ENCODE peak calls at places on chromosomes 2 and 18, in seven cellular contexts. X is SK-N-SH, R is spleen, H is breast epithelium, F is vagina, T is Panc1, C is prostate gland. S is an unnamed sample.

GRCh38 chr2:233210843-233211600 is 40.5 kb upstream of the ATG16L1 start:
- DNase-seq in R (peak; percentile 78), T (peak; percentile 18), C (peak; percentile 74), H (peak; percentile 91), F (no peak), X (no peak), S (peak; percentile 63)

GRCh38 chr2:230067990-230068657 is 600 bp downstream of the SLC16A14 start:
- DNase-seq in T (no peak), C (peak; percentile 44), F (no peak), X (peak; percentile 82), H (no peak), R (peak; percentile 92), S (peak; percentile 53)

GRCh38 chr2:105782646-105783045 is 37.9 kb downstream of the NCK2 start:
- DNase-seq in T (no peak), X (no peak), R (no peak), C (no peak), H (no peak), F (no peak), S (no peak)

GRCh38 chr2:216083464-216084279 is 2.0 kb downstream of the TMEM169 start:
- DNase-seq in H (no peak), X (peak; percentile 57), F (no peak), T (no peak), R (no peak), C (no peak), S (no peak)

GRCh38 chr2:235001237-235002133 is 49.7 kb downstream of the SH3BP4 start:
- DNase-seq in R (no peak), C (no peak), T (no peak), H (no peak), F (no peak), X (peak; percentile 68), S (peak; percentile 52)

GRCh38 chr18:30858562-30858961 is 184.0 kb downstream of the DSC3 start:
- DNase-seq in T (no peak), R (no peak), H (no peak), F (no peak), X (no peak), C (no peak), S (no peak)

GRCh38 chr2:239910851-239911629 is 114.1 kb downstream of the NDUFA10 start:
- DNase-seq in T (no peak), C (no peak), X (no peak), H (no peak), R (peak; percentile 86), F (peak; percentile 81), S (no peak)

GRCh38 chr2:18819566-18819965 is 230.2 kb upstream of the NT5C1B start:
- DNase-seq in H (no peak), T (no peak), R (no peak), C (no peak), F (no peak), X (no peak), S (no peak)

GRCh38 chr2:164869420-164869772 is 27.8 kb upstream of the COBLL1 start:
- DNase-seq in F (no peak), C (no peak), X (no peak), H (no peak), T (no peak), R (no peak), S (no peak)

GRCh38 chr2:237669129-237669627 is 41.8 kb downstream of the LRRFIP1 start:
- DNase-seq in H (no peak), X (no peak), R (no peak), T (no peak), F (no peak), C (no peak), S (no peak)

GRCh38 chr2:191677091-191677645 is 768 bp upstream of the NABP1 start:
- DNase-seq in X (peak; percentile 31), H (no peak), T (no peak), R (no peak), F (no peak), C (no peak), S (peak; percentile 30)

GRCh38 chr2:44751754-44752479 is 189.6 kb upstream of the SIX3 start:
- DNase-seq in C (no peak), H (no peak), T (no peak), F (no peak), R (no peak), X (no peak), S (no peak)

GRCh38 chr2:210561482-210561881 is 5.1 kb downstream of the CPS1 start:
- DNase-seq in C (no peak), H (no peak), T (no peak), R (no peak), F (no peak), X (no peak), S (no peak)

GRCh38 chr18:22346342-22346967 is 71.3 kb downstream of the CTAGE1 start:
- DNase-seq in C (peak; percentile 28), R (no peak), X (no peak), H (no peak), T (no peak), F (no peak), S (peak; percentile 81)

GRCh38 chr2:84970266-84970955 is 550 bp upstream of the KCMF1 start:
- DNase-seq in F (no peak), T (no peak), C (peak; percentile 51), R (peak; percentile 95), H (peak; percentile 52), X (peak; percentile 85), S (peak; percentile 74)

GRCh38 chr2:241890524-241891235 is 21.2 kb downstream of the RTP5 start:
- DNase-seq in H (peak; percentile 85), X (no peak), F (no peak), R (no peak), T (no peak), C (peak; percentile 82), S (no peak)

GRCh38 chr2:235234711-235235110 is 259.1 kb upstream of the AGAP1 start:
- DNase-seq in C (no peak), H (no peak), R (no peak), T (no peak), F (no peak), X (no peak), S (no peak)

GRCh38 chr2:151097930-151098329 is 163.7 kb downstream of the RBM43 start:
- DNase-seq in R (no peak), T (no peak), H (no peak), X (no peak), F (no peak), C (no peak), S (no peak)

GRCh38 chr2:182594286-182594685 is 121.8 kb upstream of the DNAJC10 start:
- DNase-seq in X (no peak), F (no peak), T (no peak), H (no peak), R (no peak), C (no peak), S (no peak)

GRCh38 chr2:230885467-230886130 is 20.9 kb downstream of the ITM2C start:
- DNase-seq in C (no peak), X (peak; percentile 83), H (no peak), R (peak; percentile 76), F (no peak), T (no peak), S (no peak)

GRCh38 chr2:49714433-49714832 is 560.1 kb upstream of the FSHR start:
- DNase-seq in X (no peak), C (no peak), T (no peak), F (no peak), R (no peak), H (no peak), S (no peak)

GRCh38 chr18:23805898-23806297 is 116.6 kb downstream of the LAMA3 start:
- DNase-seq in F (no peak), T (no peak), H (no peak), R (no peak), X (no peak), C (no peak), S (no peak)

GRCh38 chr2:37389984-37390765 is 45.7 kb downstream of the QPCT start:
- DNase-seq in R (no peak), T (no peak), F (no peak), H (no peak), C (no peak), X (no peak), S (peak; percentile 28)

GRCh38 chr2:132547089-132547687 is 122.8 kb downstream of the LYPD1 start:
- DNase-seq in T (peak; percentile 32), C (peak; percentile 79), H (peak; percentile 56), R (no peak), F (no peak), X (peak; percentile 64), S (peak; percentile 69)

DNA sequence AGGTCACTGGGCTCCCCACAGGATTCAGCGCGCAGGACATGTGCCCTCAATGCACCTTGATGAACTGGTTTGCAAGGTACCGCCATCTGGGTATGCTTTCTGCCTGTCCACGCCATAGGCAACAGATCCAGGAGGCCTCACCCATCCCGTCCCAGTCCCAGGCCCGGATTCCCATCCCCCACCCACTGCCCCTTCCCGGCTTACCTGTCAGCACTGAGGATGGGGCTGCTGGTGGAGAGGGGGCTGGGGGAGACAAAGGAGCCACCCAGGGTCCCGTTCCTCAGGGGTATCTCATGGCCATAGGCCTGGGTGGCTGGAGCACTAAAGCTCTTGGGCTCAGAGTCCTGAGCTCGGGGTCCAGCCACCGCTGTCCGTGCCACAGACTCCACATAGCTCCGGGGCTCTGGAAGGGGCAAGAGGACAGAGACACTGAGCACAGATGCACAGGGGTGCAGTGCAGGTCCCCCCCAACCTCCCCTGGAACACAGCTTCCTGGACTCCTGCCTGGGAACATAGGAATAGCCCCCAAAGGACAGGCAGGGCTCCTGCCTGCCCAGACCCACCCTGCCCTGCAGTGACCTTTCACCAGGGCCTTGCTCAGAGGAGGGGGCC is 181.2 kb downstream of the TNS1 start:
- DNase-seq in X (no peak), H (no peak), T (no peak), F (no peak), R (no peak), C (no peak), S (no peak)
- H3K4me1 ChIP-seq in X (no peaks in the 10 kb centered on the region), H (peaks cover 8% of the 10 kb centered on the region), T (no peaks in the 10 kb centered on the region), F (peaks cover 45% of the 10 kb centered on the region), R (peaks cover 74% of the 10 kb centered on the region), C (no peaks in the 10 kb centered on the region), S (peaks cover 28% of the 10 kb centered on the region)

DNA sequence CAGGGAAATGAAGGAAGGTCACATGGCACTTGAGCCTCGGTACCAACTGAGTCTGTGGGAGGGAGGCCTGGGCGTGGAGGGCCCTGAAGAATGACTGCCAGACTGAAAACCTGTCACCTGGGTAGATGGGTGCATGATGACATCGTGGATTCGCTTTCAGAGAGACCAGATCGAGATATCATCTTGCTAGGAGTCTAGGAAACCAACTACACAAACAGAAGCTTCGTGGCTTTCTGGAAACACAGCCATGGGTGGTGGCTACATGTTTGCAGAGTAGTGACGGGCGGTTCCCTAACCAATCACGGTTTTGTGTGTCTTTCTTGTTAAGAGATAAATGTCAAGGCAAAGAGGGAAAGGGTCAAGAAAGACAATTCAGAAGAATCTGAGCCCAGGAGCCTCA is 155.0 kb downstream of the EIPR1 start:
- DNase-seq in F (no peak), T (no peak), R (no peak), X (no peak), C (no peak), H (peak; percentile 70), S (no peak)
- H3K4me3 ChIP-seq in F (no peak overlapping the region), T (no peak overlapping the region), R (no peak overlapping the region), X (no peak overlapping the region), C (no peak overlapping the region), H (no peak overlapping the region), S (no peak overlapping the region)

DNA sequence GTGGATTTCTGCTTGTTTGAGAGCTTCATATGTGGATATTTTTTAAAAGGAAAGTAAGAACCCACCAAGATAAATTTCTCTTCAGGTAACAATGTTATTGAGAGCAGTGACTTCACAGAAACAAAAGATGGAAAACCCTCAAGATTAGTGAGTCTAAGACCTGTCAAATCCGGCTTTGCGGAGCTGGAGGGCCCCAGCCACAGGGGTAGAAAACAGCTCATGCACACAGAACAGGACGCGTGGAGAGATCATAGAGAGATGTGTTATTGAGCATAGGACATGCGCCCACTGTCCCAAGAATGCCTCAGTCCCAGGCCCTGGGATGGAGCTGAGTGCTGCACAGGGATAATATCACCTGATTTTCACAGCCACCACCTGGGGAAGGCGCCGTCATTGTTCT is 21.3 kb downstream of the EDAR start:
- DNase-seq in H (no peak), F (no peak), C (no peak), T (no peak), X (no peak), R (no peak), S (no peak)
- TF ChIP-seq POLR2AphosphoS5 in H (no peak), F (no peak), C (no peak), T (no peak), X (no peak), R (no peak), S (no peak)

GRCh38 chr2:222872551-222872950 is 11.7 kb downstream of the ACSL3 start:
- DNase-seq in R (no peak), F (no peak), T (no peak), X (no peak), H (no peak), C (no peak), S (no peak)
- H3K4me1 ChIP-seq in R (peaks cover 54% of the 10 kb centered on the region), F (peaks cover 18% of the 10 kb centered on the region), T (peaks cover 27% of the 10 kb centered on the region), X (peaks cover 10% of the 10 kb centered on the region), H (peaks cover 9% of the 10 kb centered on the region), C (no peaks in the 10 kb centered on the region), S (peaks cover 25% of the 10 kb centered on the region)